ENCODE peak calls at places on chromosomes 6 and 20, in five cellular contexts. H is HCT116, M is K562, U is GM12878, Q is SK-N-SH. F is an unnamed sample.

GRCh38 chr20:46164166-46164565 is 46.1 kb downstream of the CD40 start:
- DNase-seq in U (no peak), M (no peak), H (no peak), Q (no peak), F (no peak)

GRCh38 chr20:50172347-50173013 is 18.1 kb upstream of the CEBPB start:
- DNase-seq in Q (no peak), M (peak; percentile 10), H (no peak), U (no peak), F (peak; percentile 97)

GRCh38 chr20:57450419-57450818 is 59.2 kb downstream of the RBM38 start:
- DNase-seq in U (peak; percentile 71), M (peak; percentile 44), Q (peak; percentile 92), H (no peak), F (no peak)

GRCh38 chr20:10020937-10021336 is 13.8 kb upstream of the ANKEF1 start:
- DNase-seq in H (no peak), Q (no peak), M (no peak), U (no peak), F (no peak)

GRCh38 chr6:25042599-25042936 is 106.8 kb upstream of the RIPOR2 start:
- DNase-seq in Q (no peak), U (no peak), M (no peak), H (no peak), F (no peak)

GRCh38 chr6:34205466-34205865 is 31.2 kb upstream of the HMGA1 start:
- DNase-seq in Q (no peak), U (no peak), H (no peak), M (no peak), F (no peak)

GRCh38 chr20:56001106-56001785 is 4.1 kb downstream of the CBLN4 start:
- DNase-seq in Q (peak; percentile 15), H (no peak), M (no peak), U (no peak), F (peak; percentile 12)

GRCh38 chr6:40484066-40484465 is 103.1 kb downstream of the LRFN2 start:
- DNase-seq in Q (no peak), H (no peak), M (no peak), U (no peak), F (no peak)

GRCh38 chr6:138517635-138518034 is 18.3 kb upstream of the NHSL1 start:
- DNase-seq in U (no peak), H (peak; percentile 39), M (peak; percentile 35), Q (peak; percentile 4), F (peak; percentile 78)

GRCh38 chr6:133447924-133448323 is 206.8 kb downstream of the EYA4 start:
- DNase-seq in H (no peak), M (no peak), U (no peak), Q (no peak), F (no peak)

GRCh38 chr6:41748542-41748941 is 1.3 kb upstream of the PGC start:
- DNase-seq in H (no peak), Q (no peak), U (no peak), M (no peak), F (peak; percentile 73)

GRCh38 chr6:158867381-158868121 is 48.4 kb upstream of the EZR start:
- DNase-seq in U (no peak), Q (no peak), H (peak; percentile 85), M (no peak), F (no peak)

GRCh38 chr6:41028618-41029486 is 10.2 kb downstream of the UNC5CL start:
- DNase-seq in U (no peak), M (no peak), Q (no peak), H (no peak), F (no peak)

GRCh38 chr6:116497089-116497676 is 14.3 kb upstream of the CALHM5 start:
- DNase-seq in Q (no peak), M (no peak), U (no peak), H (no peak), F (no peak)

GRCh38 chr6:30360139-30360538 is 15.2 kb downstream of the RPP21 start:
- DNase-seq in H (no peak), Q (no peak), U (no peak), M (no peak), F (no peak)

GRCh38 chr6:118542184-118542952 is 5.7 kb upstream of the PLN start:
- DNase-seq in U (no peak), Q (no peak), M (no peak), H (no peak), F (no peak)

GRCh38 chr6:11164717-11165646 is 53.5 kb upstream of the ERVFRD-1 start:
- DNase-seq in H (no peak), Q (no peak), M (no peak), U (no peak), F (peak; percentile 54)

GRCh38 chr20:1209447-1210387 is 6.5 kb downstream of the C20orf202 start:
- DNase-seq in M (no peak), U (no peak), Q (no peak), H (peak; percentile 21), F (no peak)

GRCh38 chr6:50849781-50850180 is 31.1 kb downstream of the TFAP2B start:
- DNase-seq in M (no peak), Q (peak; percentile 81), U (no peak), H (no peak), F (no peak)

GRCh38 chr6:124964084-124964763 is 2.0 kb downstream of the RNF217 start:
- DNase-seq in H (no peak), U (no peak), M (no peak), Q (no peak), F (peak; percentile 80)

GRCh38 chr6:150282806-150283205 is 86.0 kb upstream of the IYD start:
- DNase-seq in U (no peak), M (no peak), H (no peak), Q (no peak), F (no peak)

GRCh38 chr6:11236351-11236750 is 3.9 kb upstream of the NEDD9 start:
- DNase-seq in Q (no peak), U (peak; percentile 56), M (no peak), H (no peak), F (no peak)

GRCh38 chr6:4667591-4667990 is 108.6 kb upstream of the CDYL start:
- DNase-seq in M (no peak), U (no peak), H (no peak), Q (no peak), F (no peak)

GRCh38 chr6:82363368-82364086 is at the start of gene TPBG:
- DNase-seq in U (no peak), H (peak; percentile 47), Q (peak; percentile 78), M (peak; percentile 23), F (peak; percentile 27)

GRCh38 chr20:602357-602970 is 7.6 kb downstream of the TCF15 start:
- DNase-seq in U (no peak), Q (no peak), H (no peak), M (no peak), F (no peak)

GRCh38 chr20:460707-461106 is 1.6 kb downstream of the TBC1D20 start:
- DNase-seq in H (no peak), U (no peak), M (no peak), Q (peak; percentile 40), F (peak; percentile 49)

GRCh38 chr6:39240155-39240757 is 11.0 kb upstream of the KCNK5 start:
- DNase-seq in M (no peak), Q (no peak), H (no peak), U (no peak), F (no peak)

GRCh38 chr6:158011478-158011920 is 29.8 kb downstream of the SYNJ2 start:
- DNase-seq in U (no peak), M (no peak), Q (no peak), H (no peak), F (peak; percentile 100)

GRCh38 chr6:3454206-3455016 is 2.4 kb downstream of the SLC22A23 start:
- DNase-seq in H (no peak), Q (no peak), M (no peak), U (no peak), F (peak; percentile 48)

GRCh38 chr6:41594326-41594725 is 43.9 kb upstream of the MDFI start:
- DNase-seq in Q (no peak), M (no peak), H (no peak), U (no peak), F (no peak)

GRCh38 chr6:151765444-151765886 is 42.0 kb upstream of the ESR1 start:
- DNase-seq in U (no peak), M (peak; percentile 61), Q (peak; percentile 61), H (peak; percentile 64), F (peak; percentile 79)

GRCh38 chr6:66663127-66663526 is 956.1 kb upstream of the EYS start:
- DNase-seq in H (no peak), Q (no peak), U (no peak), M (no peak), F (no peak)

GRCh38 chr20:14919473-14920157 is 582.2 kb upstream of the FLRT3 start:
- DNase-seq in Q (no peak), U (no peak), M (no peak), H (peak; percentile 6), F (no peak)

GRCh38 chr6:15137086-15137485 is 108.8 kb upstream of the JARID2 start:
- DNase-seq in M (no peak), Q (no peak), H (no peak), U (no peak), F (no peak)

GRCh38 chr20:63495771-63496403 is 3.0 kb downstream of the EEF1A2 start:
- DNase-seq in U (no peak), H (no peak), Q (peak; percentile 90), M (peak; percentile 81), F (peak; percentile 49)

GRCh38 chr6:73519943-73520687 is 717 bp downstream of the EEF1A1 start:
- DNase-seq in H (no peak), U (no peak), M (peak; percentile 64), Q (peak; percentile 58), F (peak; percentile 59)
- TF ChIP-seq ZBTB33 in H (no peak), U (no peak), M (peak; percentile 12), Q (no peak), F (no peak)

GRCh38 chr6:32194388-32194787 is 1.9 kb upstream of the GPSM3 start:
- DNase-seq in Q (no peak), H (no peak), M (no peak), U (no peak), F (no peak)
- H3K4me3 ChIP-seq in Q (no peak overlapping the region), H (peak overlapping the region; percentile 65), M (no peak overlapping the region), U (no peak overlapping the region), F (no peak overlapping the region)

GRCh38 chr6:49839957-49840356 is 26.4 kb downstream of the CRISP1 start:
- DNase-seq in M (no peak), U (no peak), H (no peak), Q (no peak), F (no peak)
- H2AFZ ChIP-seq in M (peak overlapping the region; percentile 18), U (no peak overlapping the region), H (no peak overlapping the region), Q (no peak overlapping the region), F (no peak overlapping the region)

GRCh38 chr6:79708094-79708791 is 77.1 kb downstream of the SH3BGRL2 start:
- DNase-seq in H (no peak), U (no peak), Q (no peak), M (no peak), F (no peak)

GRCh38 chr6:79712144-79712543 is 81.0 kb downstream of the SH3BGRL2 start:
- DNase-seq in M (no peak), Q (no peak), H (no peak), U (no peak), F (no peak)

GRCh38 chr6:79711167-79711566 is 80.0 kb downstream of the SH3BGRL2 start:
- DNase-seq in Q (no peak), H (no peak), M (no peak), U (no peak), F (no peak)

GRCh38 chr6:79712616-79713015 is 81.5 kb downstream of the SH3BGRL2 start:
- DNase-seq in M (no peak), Q (no peak), H (no peak), U (no peak), F (no peak)

DNA sequence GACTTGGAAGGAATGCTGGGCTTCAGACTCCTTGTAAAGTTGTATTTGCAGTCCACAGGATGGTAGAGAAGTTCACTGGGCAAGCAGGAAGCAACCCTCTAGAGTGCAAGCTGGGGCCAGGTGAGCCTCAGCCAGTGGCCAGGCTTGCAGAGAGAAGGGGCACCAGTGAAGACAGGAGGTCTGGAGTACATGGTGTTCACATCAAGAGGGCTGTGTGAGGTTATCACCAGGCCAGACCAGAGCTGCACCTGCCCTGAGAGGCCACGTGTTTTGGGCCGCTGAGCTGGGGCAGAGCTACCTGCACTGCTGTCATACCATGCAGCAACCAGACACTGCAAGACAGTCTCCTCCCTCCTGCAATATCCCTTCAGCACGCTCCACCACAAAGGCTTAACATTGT is 79.0 kb downstream of the SH3BGRL2 start:
- DNase-seq in Q (no peak), H (no peak), M (no peak), U (no peak), F (no peak)
- TF ChIP-seq ZBTB33 in Q (no peak), H (no peak), M (no peak), U (no peak), F (no peak)

F was measured in HepG2.